ENCODE peak calls at places on chromosomes 16 and 17, in six cellular contexts. O, Y, C, Z, M and S are unnamed samples. For H3K4me1, the result is how much of the 10 kb centered on the place peaks cover.

GRCh38 chr16:57379579-57379978 is 7.3 kb downstream of the CX3CL1 start:
- DNase-seq in O (peak), Y (no peak), C (no peak), Z (no peak), M (no peak), S (no peak)

GRCh38 chr16:83211711-83212110 is 584.9 kb downstream of the CDH13 start:
- DNase-seq in O (no peak), Y (no peak), C (no peak), Z (no peak), M (no peak), S (no peak)

GRCh38 chr16:83959621-83960434 is 6.8 kb downstream of the OSGIN1 start:
- DNase-seq in O (no peak), Y (no peak), C (no peak), Z (no peak), M (no peak), S (no peak)

GRCh38 chr16:14289692-14290340 is 218.7 kb downstream of the MRTFB start:
- DNase-seq in O (peak), Y (no peak), C (peak), Z (no peak), M (no peak), S (no peak)

GRCh38 chr17:80381416-80381923 is 33.5 kb upstream of the ENDOV start:
- DNase-seq in O (no peak), Y (no peak), C (no peak), Z (no peak), M (no peak), S (peak)

GRCh38 chr16:74950511-74950910 is 34.4 kb downstream of the WDR59 start:
- DNase-seq in O (no peak), Y (no peak), C (no peak), Z (no peak), M (no peak), S (no peak)

GRCh38 chr16:88264641-88265285 is 118.0 kb upstream of the ZNF469 start:
- DNase-seq in O (peak), Y (peak), C (peak), Z (peak), M (peak), S (peak)

GRCh38 chr17:80119271-80119791 is 17.9 kb downstream of the GAA start:
- DNase-seq in O (no peak), Y (no peak), C (no peak), Z (no peak), M (no peak), S (peak)

GRCh38 chr17:31726980-31727427 is 132.0 kb downstream of the COPRS start:
- DNase-seq in O (no peak), Y (no peak), C (peak), Z (no peak), M (no peak), S (no peak)

GRCh38 chr17:41428591-41429326 is 4.4 kb upstream of the KRT37 start:
- DNase-seq in O (no peak), Y (no peak), C (no peak), Z (no peak), M (no peak), S (no peak)

GRCh38 chr16:10886739-10887269 is 9.8 kb downstream of the CIITA start:
- DNase-seq in O (no peak), Y (no peak), C (no peak), Z (no peak), M (no peak), S (no peak)

GRCh38 chr17:35081638-35082037 is 18.1 kb upstream of the RFFL start:
- DNase-seq in O (no peak), Y (no peak), C (no peak), Z (no peak), M (no peak), S (no peak)

GRCh38 chr16:75527825-75528299 is 8.0 kb downstream of the CHST5 start:
- DNase-seq in O (no peak), Y (peak), C (no peak), Z (no peak), M (no peak), S (no peak)

GRCh38 chr16:49345829-49346228 is 27.8 kb upstream of the C16orf78 start:
- DNase-seq in O (no peak), Y (no peak), C (no peak), Z (no peak), M (no peak), S (no peak)

GRCh38 chr17:50955160-50955559 is 89.0 kb upstream of the TOB1 start:
- DNase-seq in O (no peak), Y (no peak), C (no peak), Z (no peak), M (no peak), S (no peak)

GRCh38 chr17:65043802-65044201 is 12.7 kb downstream of the GNA13 start:
- DNase-seq in O (no peak), Y (no peak), C (no peak), Z (no peak), M (no peak), S (no peak)
- H3K4me1 ChIP-seq in O (under half), Y (under half), C (under half), Z (under half), M (under half), S (half or more)

DNA sequence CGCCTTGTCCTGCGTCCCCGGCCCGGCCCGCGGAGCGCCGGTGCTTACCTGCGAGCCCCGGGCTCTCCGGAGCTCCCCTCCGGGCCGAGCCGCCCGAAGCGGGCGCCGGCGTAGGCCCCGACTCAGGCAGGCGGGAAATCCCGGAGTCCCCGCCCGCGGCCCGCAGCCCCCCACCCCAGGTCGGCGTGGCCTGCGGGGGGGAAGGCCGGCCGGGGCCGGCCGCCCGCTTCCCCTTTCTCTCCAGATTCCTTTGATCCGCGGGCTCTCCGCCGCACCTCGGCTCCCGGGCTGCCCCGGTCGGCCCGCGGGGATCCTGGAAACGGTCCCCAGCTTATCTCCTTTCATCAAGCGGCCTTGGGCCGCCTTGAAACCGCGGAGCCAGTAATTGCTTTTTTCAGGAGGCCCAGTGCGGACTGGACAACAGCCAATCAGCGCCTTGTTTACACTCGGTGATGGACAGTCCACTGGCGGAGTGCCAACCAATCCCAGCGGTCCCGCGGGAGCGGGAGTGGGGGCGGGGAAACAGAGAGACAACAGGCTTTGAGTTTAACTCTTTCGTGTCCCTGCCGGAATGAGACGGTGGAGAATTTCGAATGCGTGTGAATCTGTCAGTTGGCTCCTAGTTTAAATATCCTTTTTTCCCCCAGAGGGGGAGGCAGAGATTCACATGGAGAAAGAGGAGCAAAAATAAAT is 1.4 kb upstream of the BAHCC1 start:
- DNase-seq in O (peak), Y (peak), C (peak), Z (peak), M (peak), S (peak)
- TF ChIP-seq POLR2A in O (peak), Y (peak), C (no peak), Z (no peak), M (peak), S (peak)

GRCh38 chr16:69929480-69929879 is 21.7 kb upstream of the CLEC18A start:
- DNase-seq in O (no peak), Y (no peak), C (no peak), Z (no peak), M (no peak), S (no peak)
- H3K4me1 ChIP-seq in O (under half), Y (under half), C (under half), Z (under half), M (under half), S (under half)

GRCh38 chr17:16285646-16286008 is 67.6 kb downstream of the CENPV start:
- DNase-seq in O (no peak), Y (no peak), C (no peak), Z (no peak), M (no peak), S (no peak)

GRCh38 chr17:16288860-16289571 is 64.3 kb downstream of the CENPV start:
- DNase-seq in O (peak), Y (no peak), C (peak), Z (no peak), M (no peak), S (no peak)

GRCh38 chr17:16286009-16286946 is 67.0 kb downstream of the CENPV start:
- DNase-seq in O (peak), Y (peak), C (peak), Z (peak), M (peak), S (peak)

GRCh38 chr17:16286947-16287562 is 66.2 kb downstream of the CENPV start:
- DNase-seq in O (peak), Y (no peak), C (no peak), Z (peak), M (no peak), S (peak)

GRCh38 chr17:16287563-16288027 is 65.7 kb downstream of the CENPV start:
- DNase-seq in O (peak), Y (no peak), C (peak), Z (no peak), M (no peak), S (no peak)
- TF ChIP-seq POLR2A in O (no peak), Y (no peak), C (no peak), Z (no peak), M (peak), S (no peak)